ENCODE peak calls at places on chromosome 7, in nine cellular contexts. Z is effector CD4-positive, alpha-beta T cell; S is GM04504; I is transverse colon; H is EH; P is lower lobe of right lung; M is Panc1; X is CD4-positive, alpha-beta memory T cell; L is nucleus accumbens. C is an unnamed sample.

GRCh38 chr7:454356-455109 is 65.1 kb downstream of the PDGFA start:
- DNase-seq in Z (no peak), S (no peak), I (no peak), H (no peak), P (peak), M (no peak), X (no peak), L (no peak), C (no peak)

GRCh38 chr7:82593780-82594179 is 150.2 kb upstream of the CACNA2D1 start:
- DNase-seq in Z (no peak), S (no peak), I (no peak), H (no peak), P (no peak), M (no peak), X (no peak), L (no peak), C (no peak)

GRCh38 chr7:135757719-135758411 is 9.3 kb upstream of the FAM180A start:
- DNase-seq in Z (no peak), S (no peak), I (no peak), H (peak), P (no peak), M (no peak), X (no peak), L (no peak), C (no peak)

GRCh38 chr7:135761751-135762488 is 13.3 kb upstream of the FAM180A start:
- DNase-seq in Z (no peak), S (no peak), I (no peak), H (peak), P (no peak), M (no peak), X (no peak), L (no peak), C (no peak)

GRCh38 chr7:5441840-5442513 is 18.3 kb upstream of the TNRC18 start:
- DNase-seq in Z (no peak), S (no peak), I (no peak), H (no peak), P (no peak), M (no peak), X (no peak), L (no peak), C (no peak)

GRCh38 chr7:78261302-78261701 is 462.7 kb downstream of the PHTF2 start:
- DNase-seq in Z (no peak), S (no peak), I (no peak), H (peak), P (no peak), M (no peak), X (no peak), L (no peak), C (no peak)

GRCh38 chr7:128209229-128210035 is 31.6 kb upstream of the LEP start:
- DNase-seq in Z (peak), S (peak), I (peak), H (peak), P (peak), M (peak), X (peak), L (peak), C (peak)

GRCh38 chr7:48250441-48250951 is 79.2 kb downstream of the ABCA13 start:
- DNase-seq in Z (no peak), S (no peak), I (no peak), H (peak), P (no peak), M (no peak), X (no peak), L (no peak), C (no peak)

GRCh38 chr7:107047902-107048782 is 3.6 kb downstream of the PRKAR2B start:
- DNase-seq in Z (no peak), S (no peak), I (no peak), H (peak), P (no peak), M (no peak), X (no peak), L (no peak), C (no peak)

GRCh38 chr7:141700291-141700847 is 1.6 kb downstream of the DENND11 start:
- DNase-seq in Z (no peak), S (no peak), I (no peak), H (peak), P (no peak), M (no peak), X (no peak), L (no peak), C (no peak)

GRCh38 chr7:17532861-17533404 is 234.5 kb downstream of the AHR start:
- DNase-seq in Z (no peak), S (peak), I (no peak), H (peak), P (no peak), M (no peak), X (no peak), L (no peak), C (no peak)

GRCh38 chr7:10122573-10123100 is 851.0 kb upstream of the PHF14 start:
- DNase-seq in Z (no peak), S (no peak), I (no peak), H (no peak), P (no peak), M (no peak), X (no peak), L (peak), C (no peak)

GRCh38 chr7:75966209-75966961 is 28.0 kb downstream of the TMEM120A start:
- DNase-seq in Z (no peak), S (peak), I (no peak), H (peak), P (no peak), M (no peak), X (no peak), L (no peak), C (no peak)

GRCh38 chr7:155166108-155166507 is 96.0 kb downstream of the HTR5A start:
- DNase-seq in Z (no peak), S (no peak), I (no peak), H (peak), P (no peak), M (no peak), X (no peak), L (no peak), C (no peak)

GRCh38 chr7:34806831-34807230 is 148.8 kb downstream of the NPSR1 start:
- DNase-seq in Z (no peak), S (no peak), I (no peak), H (no peak), P (no peak), M (no peak), X (no peak), L (no peak), C (no peak)

GRCh38 chr7:108002726-108003590 is at the start of gene LAMB1:
- DNase-seq in Z (no peak), S (no peak), I (peak), H (peak), P (peak), M (no peak), X (no peak), L (no peak), C (peak)

GRCh38 chr7:46173526-46174191 is 252.6 kb upstream of the IGFBP3 start:
- DNase-seq in Z (no peak), S (no peak), I (no peak), H (peak), P (no peak), M (no peak), X (no peak), L (no peak), C (peak)

GRCh38 chr7:137539111-137539715 is 195.7 kb upstream of the PTN start:
- DNase-seq in Z (no peak), S (peak), I (no peak), H (peak), P (no peak), M (no peak), X (no peak), L (no peak), C (no peak)

GRCh38 chr7:138684360-138684759 is 16.8 kb downstream of the SVOPL start:
- DNase-seq in Z (no peak), S (no peak), I (no peak), H (no peak), P (no peak), M (no peak), X (no peak), L (no peak), C (no peak)

GRCh38 chr7:50450691-50451051 is 521 bp upstream of the FIGNL1 start:
- DNase-seq in Z (peak), S (no peak), I (peak), H (peak), P (peak), M (no peak), X (peak), L (peak), C (no peak)

GRCh38 chr7:134777908-134778580 is 1.4 kb upstream of the CALD1 start:
- DNase-seq in Z (no peak), S (no peak), I (no peak), H (peak), P (no peak), M (no peak), X (no peak), L (no peak), C (no peak)

GRCh38 chr7:85176197-85176596 is 10.7 kb downstream of the SEMA3D start:
- DNase-seq in Z (no peak), S (no peak), I (no peak), H (peak), P (no peak), M (no peak), X (no peak), L (no peak), C (no peak)

GRCh38 chr7:32680259-32681173 is 185.2 kb downstream of the AVL9 start:
- DNase-seq in Z (no peak), S (no peak), I (peak), H (peak), P (no peak), M (no peak), X (no peak), L (no peak), C (peak)